ENCODE peak calls at places on chromosome 1, in eight cellular contexts. One of them, this sample, is unnamed.
A peak's percentile ranks its signal among the peaks of the same experiment; 100 is the strongest.

GRCh38 chr1:57258616-57259330 is 165.1 kb downstream of the DAB1 start:
- DNase-seq in psoas muscle: no peak
- DNase-seq in pancreas: no peak
- DNase-seq in heart left ventricle: no peak
- DNase-seq in Peyer's patch: no peak
- DNase-seq in transverse colon: no peak
- DNase-seq in cardiac muscle cell: no peak
- DNase-seq in SK-N-SH: no peak
- DNase-seq in this sample: no peak

GRCh38 chr1:157496121-157496526 is 56.2 kb downstream of the FCRL5 start:
- DNase-seq in psoas muscle: no peak
- DNase-seq in pancreas: no peak
- DNase-seq in heart left ventricle: no peak
- DNase-seq in Peyer's patch: peak; percentile 65
- DNase-seq in transverse colon: no peak
- DNase-seq in cardiac muscle cell: peak; percentile 59
- DNase-seq in SK-N-SH: peak; percentile 42
- DNase-seq in this sample: peak; percentile 87

GRCh38 chr1:31152181-31152768 is 86.8 kb upstream of the PUM1 start:
- DNase-seq in psoas muscle: no peak
- DNase-seq in pancreas: no peak
- DNase-seq in heart left ventricle: no peak
- DNase-seq in Peyer's patch: no peak
- DNase-seq in transverse colon: no peak
- DNase-seq in cardiac muscle cell: no peak
- DNase-seq in SK-N-SH: no peak
- DNase-seq in this sample: peak; percentile 64

GRCh38 chr1:116826818-116827606 is 72.8 kb downstream of the CD2 start:
- DNase-seq in psoas muscle: no peak
- DNase-seq in pancreas: no peak
- DNase-seq in heart left ventricle: no peak
- DNase-seq in Peyer's patch: peak; percentile 79
- DNase-seq in transverse colon: no peak
- DNase-seq in cardiac muscle cell: no peak
- DNase-seq in SK-N-SH: no peak
- DNase-seq in this sample: no peak

GRCh38 chr1:22831729-22832413 is 121.2 kb downstream of the EPHB2 start:
- DNase-seq in psoas muscle: no peak
- DNase-seq in pancreas: peak; percentile 44
- DNase-seq in heart left ventricle: no peak
- DNase-seq in Peyer's patch: peak; percentile 86
- DNase-seq in transverse colon: peak; percentile 69
- DNase-seq in cardiac muscle cell: no peak
- DNase-seq in SK-N-SH: no peak
- DNase-seq in this sample: no peak

GRCh38 chr1:200242379-200243041 is 167.3 kb downstream of the ZNF281 start:
- DNase-seq in psoas muscle: no peak
- DNase-seq in pancreas: no peak
- DNase-seq in heart left ventricle: peak; percentile 50
- DNase-seq in Peyer's patch: no peak
- DNase-seq in transverse colon: no peak
- DNase-seq in cardiac muscle cell: peak; percentile 60
- DNase-seq in SK-N-SH: no peak
- DNase-seq in this sample: no peak

GRCh38 chr1:164637461-164638375 is 78.7 kb downstream of the PBX1 start:
- DNase-seq in psoas muscle: no peak
- DNase-seq in pancreas: no peak
- DNase-seq in heart left ventricle: peak; percentile 81
- DNase-seq in Peyer's patch: no peak
- DNase-seq in transverse colon: no peak
- DNase-seq in cardiac muscle cell: no peak
- DNase-seq in SK-N-SH: peak; percentile 81
- DNase-seq in this sample: no peak

GRCh38 chr1:8194481-8195227 is 123.3 kb upstream of the SLC45A1 start:
- DNase-seq in psoas muscle: no peak
- DNase-seq in pancreas: no peak
- DNase-seq in heart left ventricle: no peak
- DNase-seq in Peyer's patch: no peak
- DNase-seq in transverse colon: no peak
- DNase-seq in cardiac muscle cell: no peak
- DNase-seq in SK-N-SH: no peak
- DNase-seq in this sample: no peak

GRCh38 chr1:5597171-5597864 is 394.9 kb downstream of the NPHP4 start:
- DNase-seq in psoas muscle: no peak
- DNase-seq in pancreas: no peak
- DNase-seq in heart left ventricle: no peak
- DNase-seq in Peyer's patch: no peak
- DNase-seq in transverse colon: no peak
- DNase-seq in cardiac muscle cell: peak; percentile 11
- DNase-seq in SK-N-SH: peak; percentile 32
- DNase-seq in this sample: no peak

GRCh38 chr1:237115035-237115434 is 73.1 kb downstream of the RYR2 start:
- DNase-seq in psoas muscle: no peak
- DNase-seq in pancreas: no peak
- DNase-seq in heart left ventricle: peak; percentile 54
- DNase-seq in Peyer's patch: no peak
- DNase-seq in transverse colon: no peak
- DNase-seq in cardiac muscle cell: no peak
- DNase-seq in SK-N-SH: no peak
- DNase-seq in this sample: no peak

GRCh38 chr1:38528600-38528999 is 331.0 kb downstream of the RRAGC start:
- DNase-seq in psoas muscle: no peak
- DNase-seq in pancreas: no peak
- DNase-seq in heart left ventricle: no peak
- DNase-seq in Peyer's patch: no peak
- DNase-seq in transverse colon: no peak
- DNase-seq in cardiac muscle cell: no peak
- DNase-seq in SK-N-SH: no peak
- DNase-seq in this sample: no peak
- H3K27ac ChIP-seq in psoas muscle: no peak overlapping the region
- H3K27ac ChIP-seq in pancreas: no peak overlapping the region
- H3K27ac ChIP-seq in heart left ventricle: no peak overlapping the region
- H3K27ac ChIP-seq in Peyer's patch: no peak overlapping the region
- H3K27ac ChIP-seq in transverse colon: no peak overlapping the region
- H3K27ac ChIP-seq in cardiac muscle cell: no peak overlapping the region
- H3K27ac ChIP-seq in SK-N-SH: no peak overlapping the region
- H3K27ac ChIP-seq in this sample: no peak overlapping the region

GRCh38 chr1:24122776-24123175 is 10.8 kb upstream of the MYOM3 start:
- DNase-seq in psoas muscle: no peak
- DNase-seq in pancreas: no peak
- DNase-seq in heart left ventricle: no peak
- DNase-seq in Peyer's patch: no peak
- DNase-seq in transverse colon: no peak
- DNase-seq in cardiac muscle cell: no peak
- DNase-seq in SK-N-SH: no peak
- DNase-seq in this sample: no peak
- H3K4me1 ChIP-seq in psoas muscle: peaks cover 20% of the 10 kb centered on the region
- H3K4me1 ChIP-seq in pancreas: peaks cover 78% of the 10 kb centered on the region
- H3K4me1 ChIP-seq in heart left ventricle: peaks cover 6% of the 10 kb centered on the region
- H3K4me1 ChIP-seq in Peyer's patch: peaks cover 46% of the 10 kb centered on the region
- H3K4me1 ChIP-seq in transverse colon: peaks cover 34% of the 10 kb centered on the region
- H3K4me1 ChIP-seq in cardiac muscle cell: no peaks in the 10 kb centered on the region
- H3K4me1 ChIP-seq in SK-N-SH: no peaks in the 10 kb centered on the region
- H3K4me1 ChIP-seq in this sample: no peaks in the 10 kb centered on the region

GRCh38 chr1:156394082-156394481 is 25.1 kb downstream of the RHBG start:
- DNase-seq in psoas muscle: no peak
- DNase-seq in pancreas: no peak
- DNase-seq in heart left ventricle: no peak
- DNase-seq in Peyer's patch: no peak
- DNase-seq in transverse colon: no peak
- DNase-seq in cardiac muscle cell: no peak
- DNase-seq in SK-N-SH: no peak
- DNase-seq in this sample: no peak

GRCh38 chr1:156393095-156393494 is 24.1 kb downstream of the RHBG start:
- DNase-seq in psoas muscle: no peak
- DNase-seq in pancreas: no peak
- DNase-seq in heart left ventricle: no peak
- DNase-seq in Peyer's patch: no peak
- DNase-seq in transverse colon: no peak
- DNase-seq in cardiac muscle cell: no peak
- DNase-seq in SK-N-SH: no peak
- DNase-seq in this sample: no peak

GRCh38 chr1:156392427-156392826 is 23.4 kb downstream of the RHBG start:
- DNase-seq in psoas muscle: no peak
- DNase-seq in pancreas: no peak
- DNase-seq in heart left ventricle: no peak
- DNase-seq in Peyer's patch: no peak
- DNase-seq in transverse colon: no peak
- DNase-seq in cardiac muscle cell: no peak
- DNase-seq in SK-N-SH: no peak
- DNase-seq in this sample: no peak

GRCh38 chr1:156391701-156392100 is 22.7 kb downstream of the RHBG start:
- DNase-seq in psoas muscle: no peak
- DNase-seq in pancreas: no peak
- DNase-seq in heart left ventricle: no peak
- DNase-seq in Peyer's patch: no peak
- DNase-seq in transverse colon: no peak
- DNase-seq in cardiac muscle cell: no peak
- DNase-seq in SK-N-SH: no peak
- DNase-seq in this sample: no peak

GRCh38 chr1:156394835-156395461 is 25.9 kb downstream of the RHBG start:
- DNase-seq in psoas muscle: no peak
- DNase-seq in pancreas: no peak
- DNase-seq in heart left ventricle: no peak
- DNase-seq in Peyer's patch: no peak
- DNase-seq in transverse colon: no peak
- DNase-seq in cardiac muscle cell: no peak
- DNase-seq in SK-N-SH: no peak
- DNase-seq in this sample: peak; percentile 67
- H3K27ac ChIP-seq in psoas muscle: no peak overlapping the region
- H3K27ac ChIP-seq in pancreas: no peak overlapping the region
- H3K27ac ChIP-seq in heart left ventricle: no peak overlapping the region
- H3K27ac ChIP-seq in Peyer's patch: no peak overlapping the region
- H3K27ac ChIP-seq in transverse colon: no peak overlapping the region
- H3K27ac ChIP-seq in cardiac muscle cell: no peak overlapping the region
- H3K27ac ChIP-seq in SK-N-SH: no peak overlapping the region
- H3K27ac ChIP-seq in this sample: no peak overlapping the region

DNA sequence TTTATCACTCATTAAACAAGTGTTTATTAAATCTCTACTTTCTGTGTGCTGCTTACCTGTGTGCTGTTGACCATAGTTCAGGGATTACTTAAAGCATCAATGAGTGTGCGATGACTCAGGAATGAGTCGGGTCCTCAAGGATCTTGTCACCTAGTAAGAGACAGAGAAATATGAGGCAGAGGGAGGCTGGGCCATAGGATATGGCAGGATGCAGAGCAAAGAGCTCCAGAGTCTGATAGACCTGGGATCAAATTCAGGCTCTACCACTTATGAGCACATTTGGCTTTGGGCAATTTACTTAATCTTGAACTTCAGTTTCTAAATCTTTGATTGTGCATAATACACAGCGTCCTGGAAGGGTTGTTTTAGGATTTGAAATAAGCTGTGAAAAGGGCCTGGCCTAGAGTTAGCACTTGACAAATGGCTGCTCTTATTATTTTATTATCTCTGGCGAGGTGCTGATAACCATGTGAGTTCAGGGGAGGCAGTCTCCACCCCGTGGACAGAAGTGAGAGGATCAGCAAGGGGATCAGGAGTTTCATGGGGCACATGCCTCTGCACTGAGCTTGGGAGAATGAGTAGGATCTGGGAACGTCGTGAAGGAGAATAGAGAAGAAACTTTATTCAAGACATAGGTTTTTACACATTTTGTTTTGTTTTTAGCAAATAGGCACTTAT is 94.5 kb downstream of the ROR1 start:
- DNase-seq in psoas muscle: no peak
- DNase-seq in pancreas: no peak
- DNase-seq in heart left ventricle: no peak
- DNase-seq in Peyer's patch: no peak
- DNase-seq in transverse colon: no peak
- DNase-seq in cardiac muscle cell: no peak
- DNase-seq in SK-N-SH: no peak
- DNase-seq in this sample: peak; percentile 44
- H3K4me1 ChIP-seq in psoas muscle: peaks cover 7% of the 10 kb centered on the region
- H3K4me1 ChIP-seq in pancreas: peaks cover 12% of the 10 kb centered on the region
- H3K4me1 ChIP-seq in heart left ventricle: no peaks in the 10 kb centered on the region
- H3K4me1 ChIP-seq in Peyer's patch: no peaks in the 10 kb centered on the region
- H3K4me1 ChIP-seq in transverse colon: peaks cover 19% of the 10 kb centered on the region
- H3K4me1 ChIP-seq in cardiac muscle cell: peaks cover 64% of the 10 kb centered on the region
- H3K4me1 ChIP-seq in SK-N-SH: peaks cover 6% of the 10 kb centered on the region
- H3K4me1 ChIP-seq in this sample: no peaks in the 10 kb centered on the region

DNA sequence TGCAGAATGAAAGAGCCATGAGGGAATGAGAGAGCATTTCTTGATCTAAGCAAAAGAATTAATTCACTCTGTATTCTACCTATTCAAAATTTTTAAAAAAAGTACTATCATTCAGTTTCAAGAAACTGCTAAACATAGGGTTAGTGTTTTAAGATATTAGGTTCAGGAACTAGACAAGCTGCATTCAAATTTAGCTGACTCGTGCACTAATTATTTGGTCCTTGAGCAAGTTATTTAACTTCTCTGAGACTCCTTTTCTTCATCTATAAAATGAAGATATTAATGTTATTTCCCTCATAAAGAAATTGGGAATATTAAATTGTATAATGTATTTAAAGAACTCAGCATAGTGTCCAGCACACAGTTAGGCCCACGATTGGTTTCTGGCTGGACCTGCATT is 75.0 kb upstream of the USH2A start:
- DNase-seq in psoas muscle: no peak
- DNase-seq in pancreas: no peak
- DNase-seq in heart left ventricle: no peak
- DNase-seq in Peyer's patch: no peak
- DNase-seq in transverse colon: no peak
- DNase-seq in cardiac muscle cell: no peak
- DNase-seq in SK-N-SH: no peak
- DNase-seq in this sample: no peak
- H3K27ac ChIP-seq in psoas muscle: no peak overlapping the region
- H3K27ac ChIP-seq in pancreas: no peak overlapping the region
- H3K27ac ChIP-seq in heart left ventricle: no peak overlapping the region
- H3K27ac ChIP-seq in Peyer's patch: no peak overlapping the region
- H3K27ac ChIP-seq in transverse colon: no peak overlapping the region
- H3K27ac ChIP-seq in cardiac muscle cell: no peak overlapping the region
- H3K27ac ChIP-seq in SK-N-SH: no peak overlapping the region
- H3K27ac ChIP-seq in this sample: no peak overlapping the region

GRCh38 chr1:10556430-10557005 is 81.8 kb downstream of the PEX14 start:
- DNase-seq in psoas muscle: no peak
- DNase-seq in pancreas: no peak
- DNase-seq in heart left ventricle: no peak
- DNase-seq in Peyer's patch: no peak
- DNase-seq in transverse colon: no peak
- DNase-seq in cardiac muscle cell: no peak
- DNase-seq in SK-N-SH: no peak
- DNase-seq in this sample: no peak
- H3K4me1 ChIP-seq in psoas muscle: peaks cover 7% of the 10 kb centered on the region
- H3K4me1 ChIP-seq in pancreas: no peaks in the 10 kb centered on the region
- H3K4me1 ChIP-seq in heart left ventricle: no peaks in the 10 kb centered on the region
- H3K4me1 ChIP-seq in Peyer's patch: no peaks in the 10 kb centered on the region
- H3K4me1 ChIP-seq in transverse colon: no peaks in the 10 kb centered on the region
- H3K4me1 ChIP-seq in cardiac muscle cell: peaks cover 14% of the 10 kb centered on the region
- H3K4me1 ChIP-seq in SK-N-SH: no peaks in the 10 kb centered on the region
- H3K4me1 ChIP-seq in this sample: peaks cover 36% of the 10 kb centered on the region

DNA sequence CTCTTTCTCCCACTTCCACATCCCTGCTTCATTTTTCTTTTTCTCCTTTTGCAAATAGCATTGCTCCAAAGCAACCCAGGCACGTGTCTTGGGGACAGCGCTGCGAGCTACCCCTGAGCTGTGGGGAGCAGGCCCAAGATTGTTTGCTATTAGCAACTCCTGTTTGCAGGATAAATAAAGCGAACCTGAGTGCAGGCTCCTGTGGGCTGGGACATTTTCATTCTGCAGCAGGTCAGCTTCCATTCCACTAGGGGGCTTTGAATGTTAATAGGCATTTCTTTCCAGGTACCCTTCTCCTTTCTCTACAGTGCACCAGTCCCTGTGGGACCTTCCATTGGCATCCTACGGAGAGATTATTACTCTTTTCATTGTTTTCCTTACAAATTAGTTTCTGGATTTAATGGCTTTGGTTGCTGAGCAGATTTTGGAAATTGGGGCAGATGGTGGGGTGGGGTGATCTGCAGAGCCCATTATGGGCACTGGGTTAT is 54.0 kb downstream of the OLFML3 start:
- DNase-seq in psoas muscle: no peak
- DNase-seq in pancreas: no peak
- DNase-seq in heart left ventricle: no peak
- DNase-seq in Peyer's patch: no peak
- DNase-seq in transverse colon: no peak
- DNase-seq in cardiac muscle cell: peak; percentile 47
- DNase-seq in SK-N-SH: peak; percentile 41
- DNase-seq in this sample: peak; percentile 69
- H3K27ac ChIP-seq in psoas muscle: peak overlapping the region; percentile 76
- H3K27ac ChIP-seq in pancreas: no peak overlapping the region
- H3K27ac ChIP-seq in heart left ventricle: no peak overlapping the region
- H3K27ac ChIP-seq in Peyer's patch: no peak overlapping the region
- H3K27ac ChIP-seq in transverse colon: no peak overlapping the region
- H3K27ac ChIP-seq in cardiac muscle cell: no peak overlapping the region
- H3K27ac ChIP-seq in SK-N-SH: no peak overlapping the region
- H3K27ac ChIP-seq in this sample: no peak overlapping the region

This sample was measured in Karpas-422.